ENCODE peak calls at places on chromosome X, in six cellular contexts. One of them, this sample, is unnamed.

GRCh38 chrX:21770631-21771321 is 12.9 kb upstream of the SMPX start:
- DNase-seq in A673: peak; percentile 20
- DNase-seq in stimulated activated effector memory CD8-positive, alpha-beta T cell treated with anti-CD3 and anti-CD28 coated beads, Interleukin-12 subunit alpha, Interleukin-12 subunit beta, amount 100 ng/mL, for 72 hours: no peak
- DNase-seq in BJ: no peak
- DNase-seq in BE2C: peak; percentile 51
- DNase-seq in GM06990: no peak
- DNase-seq in this sample: no peak

GRCh38 chrX:425056-425455 is 38.3 kb upstream of the PPP2R3B start:
- DNase-seq in GM06990: no peak
- DNase-seq in BE2C: no peak
- DNase-seq in A673: no peak
- DNase-seq in stimulated activated effector memory CD8-positive, alpha-beta T cell treated with anti-CD3 and anti-CD28 coated beads, Interleukin-12 subunit alpha, Interleukin-12 subunit beta, amount 100 ng/mL, for 72 hours: no peak
- DNase-seq in BJ: no peak
- DNase-seq in this sample: no peak

GRCh38 chrX:32966956-32967355 is 244.4 kb downstream of the DMD start:
- DNase-seq in stimulated activated effector memory CD8-positive, alpha-beta T cell treated with anti-CD3 and anti-CD28 coated beads, Interleukin-12 subunit alpha, Interleukin-12 subunit beta, amount 100 ng/mL, for 72 hours: no peak
- DNase-seq in BE2C: no peak
- DNase-seq in BJ: no peak
- DNase-seq in A673: no peak
- DNase-seq in GM06990: no peak
- DNase-seq in this sample: no peak

GRCh38 chrX:44873415-44874270 is 655 bp downstream of the KDM6A start:
- DNase-seq in stimulated activated effector memory CD8-positive, alpha-beta T cell treated with anti-CD3 and anti-CD28 coated beads, Interleukin-12 subunit alpha, Interleukin-12 subunit beta, amount 100 ng/mL, for 72 hours: peak; percentile 70
- DNase-seq in A673: peak; percentile 74
- DNase-seq in BE2C: peak; percentile 45
- DNase-seq in BJ: no peak
- DNase-seq in GM06990: peak; percentile 71
- DNase-seq in this sample: peak; percentile 64

GRCh38 chrX:23854945-23855344 is 52.8 kb downstream of the APOO start:
- DNase-seq in BJ: no peak
- DNase-seq in BE2C: no peak
- DNase-seq in GM06990: no peak
- DNase-seq in A673: no peak
- DNase-seq in stimulated activated effector memory CD8-positive, alpha-beta T cell treated with anti-CD3 and anti-CD28 coated beads, Interleukin-12 subunit alpha, Interleukin-12 subunit beta, amount 100 ng/mL, for 72 hours: no peak
- DNase-seq in this sample: peak; percentile 21

GRCh38 chrX:108439961-108440696 is 491 bp downstream of the COL4A5 start:
- DNase-seq in BJ: no peak
- DNase-seq in stimulated activated effector memory CD8-positive, alpha-beta T cell treated with anti-CD3 and anti-CD28 coated beads, Interleukin-12 subunit alpha, Interleukin-12 subunit beta, amount 100 ng/mL, for 72 hours: no peak
- DNase-seq in A673: peak; percentile 1
- DNase-seq in GM06990: peak; percentile 15
- DNase-seq in BE2C: no peak
- DNase-seq in this sample: peak; percentile 46

GRCh38 chrX:14064632-14065432 is 35.1 kb upstream of the GEMIN8 start:
- DNase-seq in GM06990: no peak
- DNase-seq in A673: no peak
- DNase-seq in stimulated activated effector memory CD8-positive, alpha-beta T cell treated with anti-CD3 and anti-CD28 coated beads, Interleukin-12 subunit alpha, Interleukin-12 subunit beta, amount 100 ng/mL, for 72 hours: no peak
- DNase-seq in BE2C: no peak
- DNase-seq in BJ: no peak
- DNase-seq in this sample: no peak

GRCh38 chrX:14030248-14030592 is 528 bp upstream of the GEMIN8 start:
- DNase-seq in BE2C: no peak
- DNase-seq in A673: peak; percentile 20
- DNase-seq in stimulated activated effector memory CD8-positive, alpha-beta T cell treated with anti-CD3 and anti-CD28 coated beads, Interleukin-12 subunit alpha, Interleukin-12 subunit beta, amount 100 ng/mL, for 72 hours: no peak
- DNase-seq in GM06990: no peak
- DNase-seq in BJ: no peak
- DNase-seq in this sample: no peak

GRCh38 chrX:115949900-115950822 is 220.4 kb upstream of the AGTR2 start:
- DNase-seq in stimulated activated effector memory CD8-positive, alpha-beta T cell treated with anti-CD3 and anti-CD28 coated beads, Interleukin-12 subunit alpha, Interleukin-12 subunit beta, amount 100 ng/mL, for 72 hours: no peak
- DNase-seq in A673: peak; percentile 7
- DNase-seq in BE2C: peak; percentile 56
- DNase-seq in GM06990: peak; percentile 47
- DNase-seq in BJ: no peak
- DNase-seq in this sample: peak; percentile 54

GRCh38 chrX:1477801-1478458 is 25.2 kb upstream of the ASMTL start:
- DNase-seq in GM06990: no peak
- DNase-seq in BJ: no peak
- DNase-seq in A673: no peak
- DNase-seq in BE2C: no peak
- DNase-seq in stimulated activated effector memory CD8-positive, alpha-beta T cell treated with anti-CD3 and anti-CD28 coated beads, Interleukin-12 subunit alpha, Interleukin-12 subunit beta, amount 100 ng/mL, for 72 hours: peak; percentile 52
- DNase-seq in this sample: no peak

GRCh38 chrX:138756234-138756633 is 44.7 kb upstream of the FGF13 start:
- DNase-seq in BE2C: no peak
- DNase-seq in stimulated activated effector memory CD8-positive, alpha-beta T cell treated with anti-CD3 and anti-CD28 coated beads, Interleukin-12 subunit alpha, Interleukin-12 subunit beta, amount 100 ng/mL, for 72 hours: no peak
- DNase-seq in A673: peak; percentile 76
- DNase-seq in BJ: no peak
- DNase-seq in GM06990: no peak
- DNase-seq in this sample: peak; percentile 53